ENCODE peak calls at places on chromosomes 7 and 10, in six cellular contexts. O, P, E, S, Z and U are unnamed samples.

GRCh38 chr7:101058355-101058754 is 26.9 kb upstream of the TRIM56 start:
- DNase-seq in O (peak), P (no peak), E (no peak), S (peak), Z (peak), U (no peak)

GRCh38 chr10:11687357-11687771 is 54.8 kb upstream of the ECHDC3 start:
- DNase-seq in O (no peak), P (no peak), E (no peak), S (no peak), Z (no peak), U (no peak)

GRCh38 chr7:33447980-33448379 is 318.6 kb downstream of the BBS9 start:
- DNase-seq in O (no peak), P (no peak), E (no peak), S (no peak), Z (no peak), U (no peak)

GRCh38 chr10:117454502-117454901 is 79.3 kb upstream of the PDZD8 start:
- DNase-seq in O (no peak), P (no peak), E (no peak), S (no peak), Z (no peak), U (no peak)

GRCh38 chr7:15626041-15626440 is 60.4 kb downstream of the MEOX2 start:
- DNase-seq in O (no peak), P (no peak), E (no peak), S (no peak), Z (no peak), U (no peak)

GRCh38 chr7:36661135-36661840 is 63.0 kb downstream of the AOAH start:
- DNase-seq in O (peak), P (no peak), E (no peak), S (no peak), Z (no peak), U (no peak)

GRCh38 chr10:11163990-11164805 is 146.5 kb downstream of the CELF2 start:
- DNase-seq in O (no peak), P (no peak), E (no peak), S (no peak), Z (peak), U (no peak)

GRCh38 chr10:5665380-5666323 is 743 bp downstream of the ASB13 start:
- DNase-seq in O (no peak), P (no peak), E (no peak), S (no peak), Z (peak), U (no peak)